ENCODE peak calls at places on chromosomes 3 and 15, in nine cellular contexts. I is NK-92 treated with Interleukin-12 subunit alpha and Interleukin-12 subunit beta, amount 100 ng/mL, for 24 hours; F is pancreas; X is glomerular endothelial cell; W is T47D; O is aorta; T is fibroblast of lung; D is heart right ventricle; N is stimulated activated naive CD4-positive, alpha-beta T cell. C is an unnamed sample.

GRCh38 chr3:33218446-33219174 is at the start of gene SUSD5:
- DNase-seq in N (no peak), D (no peak), I (no peak), X (no peak), F (peak), O (peak), W (peak), T (peak), C (peak)

GRCh38 chr3:8734908-8735307 is 1.3 kb downstream of the CAV3 start:
- DNase-seq in F (no peak), O (no peak), X (no peak), D (no peak), T (no peak), I (no peak), N (no peak), W (no peak), C (no peak)

GRCh38 chr3:63975705-63976104 is 47.6 kb downstream of the PSMD6 start:
- DNase-seq in X (no peak), I (no peak), O (peak), N (no peak), W (no peak), F (peak), D (peak), T (peak), C (peak)

GRCh38 chr3:193702967-193703366 is 110.0 kb downstream of the OPA1 start:
- DNase-seq in O (no peak), T (peak), I (no peak), W (no peak), D (no peak), F (no peak), X (no peak), N (no peak), C (peak)

GRCh38 chr3:145518639-145519038 is 642.3 kb downstream of the PLOD2 start:
- DNase-seq in W (no peak), X (no peak), I (no peak), F (no peak), O (no peak), N (no peak), D (no peak), T (no peak), C (no peak)

GRCh38 chr3:156547637-156548036 is 7.3 kb downstream of the SSR3 start:
- DNase-seq in N (no peak), W (peak), I (no peak), X (no peak), D (no peak), O (no peak), T (peak), F (no peak), C (peak)

GRCh38 chr3:56424357-56424756 is 43.9 kb downstream of the ERC2 start:
- DNase-seq in T (no peak), D (no peak), O (no peak), N (no peak), W (no peak), F (no peak), X (no peak), I (no peak), C (no peak)

GRCh38 chr3:29239377-29239776 is 41.5 kb upstream of the RBMS3 start:
- DNase-seq in N (no peak), I (no peak), F (no peak), T (peak), D (no peak), W (no peak), O (no peak), X (no peak), C (peak)

GRCh38 chr3:73768594-73769308 is 144.0 kb upstream of the PDZRN3 start:
- DNase-seq in I (no peak), O (no peak), T (no peak), D (no peak), W (no peak), X (no peak), F (no peak), N (no peak), C (peak)

GRCh38 chr3:52481819-52482521 is 13.2 kb upstream of the STAB1 start:
- DNase-seq in I (no peak), N (peak), F (no peak), X (no peak), D (no peak), T (no peak), O (no peak), W (no peak), C (no peak)

GRCh38 chr3:32239638-32240550 is 1.4 kb downstream of the CMTM8 start:
- DNase-seq in X (no peak), N (peak), I (no peak), W (peak), D (peak), O (no peak), F (peak), T (no peak), C (no peak)

GRCh38 chr15:58040117-58040516 is 25.4 kb downstream of the ALDH1A2 start:
- DNase-seq in X (no peak), F (no peak), D (no peak), W (no peak), T (no peak), N (no peak), O (no peak), I (no peak), C (no peak)

GRCh38 chr3:159432721-159433300 is 555.8 kb upstream of the IL12A start:
- DNase-seq in D (no peak), O (no peak), I (no peak), T (peak), W (no peak), X (no peak), N (no peak), F (no peak), C (peak)

GRCh38 chr3:19060404-19060803 is 87.9 kb upstream of the KCNH8 start:
- DNase-seq in N (no peak), O (no peak), F (no peak), T (no peak), I (no peak), X (no peak), W (no peak), D (no peak), C (no peak)